ENCODE peak calls at places on chromosome 22, in six cellular contexts. O is sigmoid colon, E is ovary, H is GM12878, G is suprapubic skin, D is stomach. A is an unnamed sample.

GRCh38 chr22:36816635-36817428 is at the start of gene PVALB:
- DNase-seq in D (no peak), O (no peak), G (no peak), E (peak; percentile 48), H (no peak), A (peak; percentile 91)

GRCh38 chr22:37638351-37639069 is 959 bp upstream of the SH3BP1 start:
- DNase-seq in G (no peak), E (peak; percentile 33), H (no peak), D (peak; percentile 43), O (no peak), A (no peak)

GRCh38 chr22:32024791-32025190 is 18.3 kb upstream of the SLC5A1 start:
- DNase-seq in O (no peak), G (no peak), H (no peak), E (no peak), D (no peak), A (no peak)

GRCh38 chr22:46783721-46784120 is 21.3 kb downstream of the TBC1D22A start:
- DNase-seq in O (no peak), E (no peak), D (no peak), G (no peak), H (no peak), A (no peak)

GRCh38 chr22:46458525-46458924 is 78.9 kb downstream of the CELSR1 start:
- DNase-seq in D (no peak), H (no peak), E (no peak), O (no peak), G (peak; percentile 60), A (no peak)

GRCh38 chr22:46484861-46485595 is 52.4 kb downstream of the CELSR1 start:
- DNase-seq in O (no peak), H (no peak), G (no peak), D (no peak), E (no peak), A (no peak)

GRCh38 chr22:23696326-23696851 is 5.6 kb downstream of the RGL4 start:
- DNase-seq in D (peak; percentile 51), G (no peak), H (peak; percentile 33), O (no peak), E (no peak), A (no peak)

GRCh38 chr22:20657963-20658362 is 116.0 kb upstream of the SERPIND1 start:
- DNase-seq in D (no peak), O (no peak), E (no peak), G (no peak), H (no peak), A (no peak)

GRCh38 chr22:41341012-41341411 is 39.7 kb downstream of the ZC3H7B start:
- DNase-seq in H (no peak), D (no peak), O (no peak), G (no peak), E (no peak), A (no peak)

GRCh38 chr22:37412445-37413250 is 14.6 kb downstream of the ELFN2 start:
- DNase-seq in H (no peak), D (no peak), O (no peak), E (no peak), G (no peak), A (peak; percentile 36)

GRCh38 chr22:33605201-33605600 is 315.1 kb downstream of the LARGE1 start:
- DNase-seq in O (no peak), G (no peak), E (no peak), H (no peak), D (no peak), A (no peak)

GRCh38 chr22:25002241-25002985 is 49.9 kb downstream of the KIAA1671 start:
- DNase-seq in G (no peak), E (no peak), O (no peak), H (no peak), D (no peak), A (no peak)

GRCh38 chr22:46777609-46777970 is 15.1 kb downstream of the TBC1D22A start:
- DNase-seq in D (peak; percentile 43), G (peak; percentile 65), H (no peak), O (no peak), E (no peak), A (peak; percentile 85)

GRCh38 chr22:41425704-41426365 is 20.8 kb downstream of the TOB2 start:
- DNase-seq in H (no peak), O (no peak), D (no peak), E (no peak), G (no peak), A (peak; percentile 59)

GRCh38 chr22:26610072-26610958 is 7.5 kb downstream of the CRYBB1 start:
- DNase-seq in O (no peak), G (no peak), D (peak; percentile 35), E (no peak), H (peak; percentile 93), A (no peak)

GRCh38 chr22:20552450-20552894 is 45.1 kb downstream of the MED15 start:
- DNase-seq in G (peak; percentile 86), E (peak; percentile 57), O (peak; percentile 96), H (no peak), D (peak; percentile 52), A (no peak)

GRCh38 chr22:44582016-44582415 is 84.0 kb upstream of the RTL6 start:
- DNase-seq in D (no peak), H (no peak), O (peak; percentile 35), G (peak; percentile 47), E (no peak), A (peak; percentile 10)

GRCh38 chr22:46054878-46055158 is 77.9 kb upstream of the WNT7B start:
- DNase-seq in O (no peak), D (no peak), H (no peak), G (no peak), E (no peak), A (no peak)

GRCh38 chr22:20764729-20765128 is 9.2 kb upstream of the SERPIND1 start:
- DNase-seq in E (no peak), D (no peak), O (no peak), H (no peak), G (no peak), A (no peak)

GRCh38 chr22:38313384-38313955 is 3.8 kb downstream of the CSNK1E start:
- DNase-seq in D (peak; percentile 50), E (peak; percentile 93), G (peak; percentile 88), H (peak; percentile 35), O (peak; percentile 95), A (no peak)

GRCh38 chr22:30304495-30305244 is 15.4 kb upstream of the CASTOR1 start:
- DNase-seq in O (no peak), E (no peak), H (no peak), G (no peak), D (peak; percentile 79), A (peak; percentile 71)

GRCh38 chr22:30299322-30299721 is 10.0 kb upstream of the CASTOR1 start:
- DNase-seq in H (no peak), O (no peak), E (no peak), D (no peak), G (no peak), A (no peak)

GRCh38 chr22:30302810-30303138 is 13.5 kb upstream of the CASTOR1 start:
- DNase-seq in E (no peak), D (no peak), H (no peak), G (no peak), O (no peak), A (no peak)

GRCh38 chr22:30305519-30305905 is 16.2 kb upstream of the CASTOR1 start:
- DNase-seq in E (no peak), G (peak; percentile 76), H (peak; percentile 59), O (peak; percentile 87), D (peak; percentile 62), A (no peak)

GRCh38 chr22:30301995-30302809 is 12.9 kb upstream of the CASTOR1 start:
- DNase-seq in D (peak; percentile 44), O (peak; percentile 81), G (no peak), E (no peak), H (no peak), A (no peak)
- H3K36me3 ChIP-seq in D (peaks cover 70% of the 10 kb centered on the region), O (peaks cover 13% of the 10 kb centered on the region), G (peaks cover 37% of the 10 kb centered on the region), E (no peaks in the 10 kb centered on the region), H (peaks cover 34% of the 10 kb centered on the region), A (peaks cover 51% of the 10 kb centered on the region)

DNA sequence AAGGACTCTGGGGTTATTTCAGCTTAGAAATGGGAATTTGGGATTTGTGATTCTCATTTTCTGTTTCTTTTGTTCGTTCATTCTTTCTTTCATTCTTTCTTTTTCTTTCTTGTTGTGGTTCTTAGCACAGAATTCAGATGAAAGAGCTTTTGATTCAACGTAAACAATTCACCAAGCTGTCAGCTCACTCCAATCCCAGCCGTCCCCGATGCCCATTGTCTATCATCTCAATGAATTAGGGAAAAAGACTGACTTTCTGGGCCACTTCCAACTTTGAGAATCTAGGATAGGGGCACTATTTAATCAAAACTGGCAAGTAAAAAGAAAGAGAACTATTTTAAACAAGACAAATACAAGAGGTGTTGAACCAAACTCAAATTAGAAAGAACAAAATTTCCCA is 25.1 kb upstream of the TMA7B start:
- DNase-seq in D (no peak), O (no peak), H (no peak), G (no peak), E (no peak), A (no peak)
- TF ChIP-seq EP300 in D (no peak), O (no peak), H (no peak), G (no peak), E (no peak), A (no peak)

GRCh38 chr22:42873361-42873760 is 16.3 kb upstream of the ARFGAP3 start:
- DNase-seq in O (no peak), D (no peak), H (no peak), G (no peak), E (no peak), A (no peak)

GRCh38 chr22:42869888-42870480 is 12.9 kb upstream of the ARFGAP3 start:
- DNase-seq in O (no peak), H (no peak), G (no peak), E (no peak), D (no peak), A (peak; percentile 73)

GRCh38 chr22:42874010-42874409 is 16.9 kb upstream of the ARFGAP3 start:
- DNase-seq in O (no peak), D (no peak), H (no peak), G (no peak), E (no peak), A (no peak)

GRCh38 chr22:42871146-42872050 is 14.3 kb upstream of the ARFGAP3 start:
- DNase-seq in D (no peak), O (no peak), H (no peak), G (no peak), E (no peak), A (no peak)

GRCh38 chr22:42872821-42873220 is 15.7 kb upstream of the ARFGAP3 start:
- DNase-seq in D (no peak), E (no peak), H (no peak), O (no peak), G (no peak), A (no peak)
- H3K36me3 ChIP-seq in D (peaks cover 85% of the 10 kb centered on the region), E (no peaks in the 10 kb centered on the region), H (peaks cover 37% of the 10 kb centered on the region), O (peaks cover 53% of the 10 kb centered on the region), G (peaks cover 82% of the 10 kb centered on the region), A (peaks cover 90% of the 10 kb centered on the region)

DNA sequence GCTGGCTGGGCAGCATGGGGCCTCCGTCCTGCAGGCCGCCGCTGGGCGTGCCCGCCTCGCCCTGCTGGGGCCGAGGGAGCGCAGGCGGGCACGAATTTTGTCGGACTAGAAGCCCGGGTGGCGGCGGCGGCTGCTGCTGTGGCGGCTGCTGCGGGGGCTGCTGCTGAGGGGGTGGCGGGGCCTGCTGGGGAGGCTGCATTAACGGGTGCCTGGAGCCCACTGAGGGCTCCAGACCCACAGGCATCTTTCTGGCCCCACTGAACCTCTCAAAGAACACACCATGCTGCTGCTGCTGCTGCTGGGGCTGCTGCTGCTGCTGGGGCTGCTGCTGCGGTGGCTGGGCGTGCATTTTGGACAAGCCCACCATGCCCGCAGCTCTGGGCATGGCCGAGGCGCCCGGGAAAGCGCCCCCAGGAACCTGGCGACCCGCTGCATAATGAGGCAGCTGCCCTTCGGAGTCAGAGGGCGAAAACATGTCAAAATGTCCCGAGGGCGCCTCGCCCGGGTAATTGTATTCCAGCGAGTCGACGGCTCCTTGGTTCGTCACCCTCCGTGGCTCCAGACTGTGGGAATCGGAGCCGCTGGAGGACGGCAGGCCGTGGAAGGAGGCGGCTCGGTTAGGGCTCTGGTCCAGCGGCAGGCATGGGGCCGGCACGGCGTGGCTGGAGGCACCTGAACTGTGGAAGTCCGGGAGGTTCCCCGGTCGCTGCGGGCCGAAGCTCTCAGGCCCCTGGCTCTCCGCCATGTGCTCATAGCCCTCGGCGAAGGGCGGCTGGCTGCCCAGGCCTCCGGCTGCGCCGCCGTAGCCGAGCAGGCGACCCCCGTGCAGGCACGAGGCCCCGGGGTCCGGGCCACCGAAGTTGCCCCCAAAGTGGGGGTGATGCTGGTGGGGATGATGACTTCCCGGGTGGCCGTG is 2.0 kb downstream of the MN1 start:
- DNase-seq in E (peak; percentile 66), H (no peak), D (peak; percentile 38), G (no peak), O (no peak), A (no peak)
- TF ChIP-seq EP300 in E (no peak), H (no peak), D (no peak), G (no peak), O (no peak), A (no peak)